ENCODE peak calls at places on chromosomes 1 and 21, in four cellular contexts. K is stimulated activated CD4-positive, alpha-beta T cell treated with anti-CD3 and anti-CD28 coated beads, Interleukin-2, amount 100 ng/mL, for 48 hours; O is activated T-cell treated with anti-CD3 and anti-CD28 coated beads for 24 hours; J is amygdala. D is an unnamed sample.

GRCh38 chr1:63124666-63125191 is 197.6 kb upstream of the FOXD3 start:
- DNase-seq in K (no peak), O (no peak), J (no peak), D (no peak)

GRCh38 chr1:40944326-40944725 is 35.2 kb upstream of the CTPS1 start:
- DNase-seq in O (no peak), K (no peak), J (no peak), D (no peak)

GRCh38 chr1:117664314-117664713 is 58.5 kb downstream of the TENT5C start:
- DNase-seq in J (no peak), O (peak), K (no peak), D (peak)

GRCh38 chr1:234696148-234696576 is 86.2 kb upstream of the IRF2BP2 start:
- DNase-seq in O (no peak), K (no peak), J (no peak), D (no peak)

GRCh38 chr1:89873757-89874156 is 52.9 kb downstream of the LRRC8D start:
- DNase-seq in J (no peak), O (no peak), K (no peak), D (no peak)

GRCh38 chr1:56377407-56377806 is 202.0 kb downstream of the PLPP3 start:
- DNase-seq in O (no peak), K (no peak), J (no peak), D (no peak)

GRCh38 chr1:193926956-193927355 is 740.5 kb upstream of the B3GALT2 start:
- DNase-seq in O (no peak), J (no peak), K (no peak), D (no peak)

GRCh38 chr1:55474168-55474786 is 259.1 kb upstream of the USP24 start:
- DNase-seq in K (no peak), O (no peak), J (no peak), D (no peak)

GRCh38 chr1:30885580-30886513 is 22.7 kb downstream of the SDC3 start:
- DNase-seq in J (peak), K (no peak), O (no peak), D (no peak)

GRCh38 chr1:219385786-219386427 is 212.2 kb downstream of the LYPLAL1 start:
- DNase-seq in K (peak), O (no peak), J (no peak), D (peak)

GRCh38 chr1:30744060-30744756 is 13.4 kb downstream of the LAPTM5 start:
- DNase-seq in O (no peak), K (no peak), J (no peak), D (no peak)

GRCh38 chr1:178609015-178609414 is 96.1 kb downstream of the TEX35 start:
- DNase-seq in J (no peak), K (no peak), O (no peak), D (no peak)

GRCh38 chr21:15159382-15160020 is 94.7 kb upstream of the NRIP1 start:
- DNase-seq in O (no peak), J (no peak), K (no peak), D (no peak)

GRCh38 chr1:247496581-247497285 is 38.8 kb upstream of the OR2B11 start:
- DNase-seq in J (no peak), O (no peak), K (no peak), D (no peak)

GRCh38 chr1:212595787-212596714 is 12.5 kb upstream of the ATF3 start:
- DNase-seq in O (peak), K (peak), J (no peak), D (no peak)

GRCh38 chr1:179137623-179138235 is 55.9 kb downstream of the TOR3A start:
- DNase-seq in O (no peak), K (no peak), J (no peak), D (no peak)

GRCh38 chr1:194024659-194025058 is 838.2 kb upstream of the B3GALT2 start:
- DNase-seq in J (no peak), K (no peak), O (no peak), D (no peak)

GRCh38 chr1:46495778-46496177 is 6.1 kb downstream of the DMBX1 start:
- DNase-seq in J (no peak), O (no peak), K (no peak), D (no peak)

GRCh38 chr1:175892686-175893085 is 149.3 kb upstream of the TNR start:
- DNase-seq in J (no peak), O (no peak), K (no peak), D (no peak)

GRCh38 chr1:175188936-175189335 is 3.6 kb downstream of the KIAA0040 start:
- DNase-seq in K (peak), O (peak), J (no peak), D (peak)

GRCh38 chr1:185401019-185401418 is 84.0 kb upstream of the IVNS1ABP start:
- DNase-seq in K (no peak), J (no peak), O (no peak), D (no peak)

GRCh38 chr1:184221087-184221486 is 165.7 kb upstream of the C1orf21 start:
- DNase-seq in K (no peak), J (no peak), O (no peak), D (no peak)

GRCh38 chr1:23282967-23283366 is 61.1 kb downstream of the HNRNPR start:
- DNase-seq in J (no peak), K (no peak), O (no peak), D (no peak)

GRCh38 chr1:3235496-3235895 is 166.5 kb downstream of the PRDM16 start:
- DNase-seq in O (no peak), K (no peak), J (no peak), D (no peak)

GRCh38 chr1:119859647-119860046 is 36.7 kb downstream of the ADAM30 start:
- DNase-seq in K (no peak), O (no peak), J (no peak), D (no peak)

GRCh38 chr1:231157311-231157710 is 4.5 kb upstream of the TRIM67 start:
- DNase-seq in J (no peak), K (no peak), O (no peak), D (no peak)

GRCh38 chr1:214853340-214853739 is 229.2 kb upstream of the KCNK2 start:
- DNase-seq in J (no peak), K (no peak), O (no peak), D (no peak)

GRCh38 chr1:111553199-111553598 is 49.8 kb upstream of the ADORA3 start:
- DNase-seq in O (no peak), K (no peak), J (no peak), D (no peak)

GRCh38 chr1:54806931-54807611 is 5.9 kb upstream of the TTC22 start:
- DNase-seq in J (no peak), K (no peak), O (no peak), D (no peak)

GRCh38 chr1:151210830-151211229 is 12.5 kb downstream of the PIP5K1A start:
- DNase-seq in K (no peak), J (no peak), O (no peak), D (no peak)

GRCh38 chr1:208241541-208241940 is 2.6 kb downstream of the PLXNA2 start:
- DNase-seq in J (no peak), K (no peak), O (no peak), D (no peak)

GRCh38 chr1:234927312-234927967 is 201.2 kb downstream of the TOMM20 start:
- DNase-seq in K (no peak), J (no peak), O (no peak), D (no peak)

GRCh38 chr1:97623220-97623619 is 297.6 kb downstream of the DPYD start:
- DNase-seq in J (no peak), K (no peak), O (no peak), D (no peak)

GRCh38 chr21:45363921-45364463 is 41.0 kb upstream of the COL18A1 start:
- DNase-seq in K (peak), J (no peak), O (peak), D (no peak)

D was measured in stimulated activated naive B cell treated with anti-CD40 and anti-IgM and Interleukin-4, amounts not matched to agents 10 μg/mL and 1 μg/mL and 100 μg/mL, for 72 hours.